ENCODE peak calls at places on chromosomes 3 and 15, in five cellular contexts. One of them, this sample, is unnamed.

GRCh38 chr3:197249542-197249941 is 48.9 kb downstream of the DLG1 start:
- DNase-seq in right lobe of liver: no peak
- DNase-seq in breast epithelium: no peak
- DNase-seq in stomach: no peak
- DNase-seq in gastrocnemius medialis: no peak
- DNase-seq in this sample: no peak

GRCh38 chr3:10804183-10804648 is 11.8 kb upstream of the SLC6A11 start:
- DNase-seq in right lobe of liver: no peak
- DNase-seq in breast epithelium: no peak
- DNase-seq in stomach: no peak
- DNase-seq in gastrocnemius medialis: no peak
- DNase-seq in this sample: no peak

GRCh38 chr3:55795296-55795695 is 308.2 kb upstream of the WNT5A start:
- DNase-seq in right lobe of liver: no peak
- DNase-seq in breast epithelium: no peak
- DNase-seq in stomach: no peak
- DNase-seq in gastrocnemius medialis: no peak
- DNase-seq in this sample: no peak

GRCh38 chr3:69737396-69737795 is 1.9 kb upstream of the MITF start:
- DNase-seq in right lobe of liver: no peak
- DNase-seq in breast epithelium: no peak
- DNase-seq in stomach: no peak
- DNase-seq in gastrocnemius medialis: no peak
- DNase-seq in this sample: no peak

GRCh38 chr3:13621381-13622221 is 72.7 kb downstream of the FBLN2 start:
- DNase-seq in right lobe of liver: peak
- DNase-seq in breast epithelium: no peak
- DNase-seq in stomach: no peak
- DNase-seq in gastrocnemius medialis: no peak
- DNase-seq in this sample: no peak

GRCh38 chr3:7487763-7488162 is 626.8 kb downstream of the GRM7 start:
- DNase-seq in right lobe of liver: no peak
- DNase-seq in breast epithelium: no peak
- DNase-seq in stomach: no peak
- DNase-seq in gastrocnemius medialis: no peak
- DNase-seq in this sample: no peak

GRCh38 chr3:16841906-16842709 is 42.6 kb upstream of the PLCL2 start:
- DNase-seq in right lobe of liver: peak
- DNase-seq in breast epithelium: no peak
- DNase-seq in stomach: peak
- DNase-seq in gastrocnemius medialis: peak
- DNase-seq in this sample: peak

GRCh38 chr3:56787784-56788256 is 13.9 kb downstream of the ARHGEF3 start:
- DNase-seq in right lobe of liver: no peak
- DNase-seq in breast epithelium: no peak
- DNase-seq in stomach: no peak
- DNase-seq in gastrocnemius medialis: peak
- DNase-seq in this sample: no peak

GRCh38 chr15:36883705-36884355 is 216.5 kb downstream of the MEIS2 start:
- DNase-seq in right lobe of liver: peak
- DNase-seq in breast epithelium: peak
- DNase-seq in stomach: peak
- DNase-seq in gastrocnemius medialis: peak
- DNase-seq in this sample: peak

GRCh38 chr15:68797157-68797556 is 23.5 kb downstream of the ANP32A start:
- DNase-seq in right lobe of liver: no peak
- DNase-seq in breast epithelium: no peak
- DNase-seq in stomach: no peak
- DNase-seq in gastrocnemius medialis: no peak
- DNase-seq in this sample: no peak

GRCh38 chr15:91954211-91954804 is 100.8 kb downstream of the SLCO3A1 start:
- DNase-seq in right lobe of liver: no peak
- DNase-seq in breast epithelium: no peak
- DNase-seq in stomach: no peak
- DNase-seq in gastrocnemius medialis: no peak
- DNase-seq in this sample: no peak

DNA sequence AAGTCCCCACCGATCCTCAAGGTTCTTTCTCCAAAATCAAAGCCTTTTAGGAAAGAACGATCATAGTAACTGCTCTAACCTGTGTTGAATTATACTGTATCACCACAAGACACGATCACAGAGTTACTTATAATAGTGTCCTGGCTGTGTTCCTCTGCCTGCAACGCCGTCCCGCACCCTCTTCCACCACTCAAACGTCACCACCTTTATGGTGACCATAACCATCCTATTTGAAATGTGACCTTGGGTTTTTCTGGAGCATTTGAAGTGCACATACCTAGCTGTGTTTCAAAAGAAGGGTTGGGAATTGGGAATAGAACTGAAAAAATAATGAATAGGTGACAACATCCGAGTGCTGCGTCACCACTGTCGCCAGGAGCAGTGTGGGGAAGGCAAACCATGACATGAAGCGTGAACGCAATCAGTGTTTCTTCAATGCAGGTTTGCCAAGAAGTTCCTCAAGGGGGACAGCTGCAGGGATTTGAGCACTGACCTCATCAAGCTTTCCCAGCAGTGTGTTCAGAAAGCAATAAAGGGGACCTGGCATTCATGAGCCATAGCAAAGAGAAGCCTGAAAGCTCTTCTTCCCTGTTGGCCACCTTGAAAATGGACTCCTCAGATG is 769 bp upstream of the SELENOS start:
- DNase-seq in right lobe of liver: no peak
- DNase-seq in breast epithelium: no peak
- DNase-seq in stomach: no peak
- DNase-seq in gastrocnemius medialis: peak
- DNase-seq in this sample: no peak
- TF ChIP-seq POLR2A in right lobe of liver: no peak
- TF ChIP-seq POLR2A in breast epithelium: no peak
- TF ChIP-seq POLR2A in stomach: no peak
- TF ChIP-seq POLR2A in gastrocnemius medialis: no peak
- TF ChIP-seq POLR2A in this sample: no peak

GRCh38 chr3:151553873-151554272 is 93.0 kb upstream of the IGSF10 start:
- DNase-seq in right lobe of liver: no peak
- DNase-seq in breast epithelium: no peak
- DNase-seq in stomach: no peak
- DNase-seq in gastrocnemius medialis: peak
- DNase-seq in this sample: no peak
- H3K27ac ChIP-seq in right lobe of liver: no peak
- H3K27ac ChIP-seq in breast epithelium: no peak
- H3K27ac ChIP-seq in stomach: no peak
- H3K27ac ChIP-seq in gastrocnemius medialis: no peak
- H3K27ac ChIP-seq in this sample: no peak

GRCh38 chr3:37096292-37096691 is 78.1 kb downstream of the LRRFIP2 start:
- DNase-seq in right lobe of liver: no peak
- DNase-seq in breast epithelium: no peak
- DNase-seq in stomach: no peak
- DNase-seq in gastrocnemius medialis: no peak
- DNase-seq in this sample: no peak
- TF ChIP-seq POLR2A in right lobe of liver: no peak
- TF ChIP-seq POLR2A in breast epithelium: no peak
- TF ChIP-seq POLR2A in stomach: no peak
- TF ChIP-seq POLR2A in gastrocnemius medialis: no peak
- TF ChIP-seq POLR2A in this sample: no peak

GRCh38 chr3:126354776-126355175 is 2.4 kb downstream of the KLF15 start:
- DNase-seq in right lobe of liver: peak
- DNase-seq in breast epithelium: no peak
- DNase-seq in stomach: no peak
- DNase-seq in gastrocnemius medialis: peak
- DNase-seq in this sample: no peak
- H3K27ac ChIP-seq in right lobe of liver: peak
- H3K27ac ChIP-seq in breast epithelium: peak
- H3K27ac ChIP-seq in stomach: peak
- H3K27ac ChIP-seq in gastrocnemius medialis: peak
- H3K27ac ChIP-seq in this sample: no peak

DNA sequence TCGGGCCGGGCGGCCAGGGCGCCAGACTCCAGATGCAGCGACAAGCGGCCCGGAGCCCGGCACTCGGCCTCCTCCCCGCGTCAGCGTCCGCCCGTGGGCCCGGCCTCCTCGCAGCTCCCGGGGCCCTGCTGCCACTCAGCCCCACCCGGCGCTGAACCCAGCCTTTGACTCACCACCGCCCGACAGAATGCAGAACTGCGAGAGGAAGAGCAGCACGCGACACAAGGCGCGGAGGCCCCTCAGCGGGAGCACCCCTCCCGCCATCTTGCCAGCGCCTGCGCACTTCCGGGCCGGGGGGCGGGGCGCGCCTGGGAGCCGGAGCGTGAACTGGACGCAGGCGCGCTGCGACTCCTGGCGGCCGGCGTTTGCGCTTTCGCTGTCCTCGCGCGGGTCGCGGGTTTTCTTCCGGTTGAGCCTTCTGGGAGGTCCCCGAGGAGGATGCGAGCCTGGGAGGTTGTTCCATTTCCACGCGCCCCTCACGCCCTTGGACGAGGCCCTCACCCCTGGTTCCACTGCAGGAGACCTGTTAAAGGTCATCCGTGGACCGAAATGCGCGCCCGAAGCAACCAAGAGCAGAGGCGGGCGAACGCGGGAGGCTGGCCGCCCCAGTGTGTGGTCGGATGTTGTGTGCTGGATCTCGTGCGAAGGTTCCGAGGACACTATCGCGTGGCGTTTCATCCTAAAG is at the start of gene TM2D3:
- DNase-seq in right lobe of liver: peak
- DNase-seq in breast epithelium: peak
- DNase-seq in stomach: peak
- DNase-seq in gastrocnemius medialis: peak
- DNase-seq in this sample: peak
- TF ChIP-seq POLR2A in right lobe of liver: peak
- TF ChIP-seq POLR2A in breast epithelium: peak
- TF ChIP-seq POLR2A in stomach: peak
- TF ChIP-seq POLR2A in gastrocnemius medialis: peak
- TF ChIP-seq POLR2A in this sample: peak

GRCh38 chr3:34072297-34072696 is 273.9 kb downstream of the PDCD6IP start:
- DNase-seq in right lobe of liver: no peak
- DNase-seq in breast epithelium: no peak
- DNase-seq in stomach: no peak
- DNase-seq in gastrocnemius medialis: no peak
- DNase-seq in this sample: no peak

GRCh38 chr3:34073961-34074360 is 275.5 kb downstream of the PDCD6IP start:
- DNase-seq in right lobe of liver: no peak
- DNase-seq in breast epithelium: no peak
- DNase-seq in stomach: no peak
- DNase-seq in gastrocnemius medialis: no peak
- DNase-seq in this sample: no peak

GRCh38 chr3:34075975-34076374 is 277.5 kb downstream of the PDCD6IP start:
- DNase-seq in right lobe of liver: no peak
- DNase-seq in breast epithelium: no peak
- DNase-seq in stomach: no peak
- DNase-seq in gastrocnemius medialis: no peak
- DNase-seq in this sample: no peak

GRCh38 chr3:34070831-34071230 is 272.4 kb downstream of the PDCD6IP start:
- DNase-seq in right lobe of liver: no peak
- DNase-seq in breast epithelium: no peak
- DNase-seq in stomach: no peak
- DNase-seq in gastrocnemius medialis: no peak
- DNase-seq in this sample: no peak

DNA sequence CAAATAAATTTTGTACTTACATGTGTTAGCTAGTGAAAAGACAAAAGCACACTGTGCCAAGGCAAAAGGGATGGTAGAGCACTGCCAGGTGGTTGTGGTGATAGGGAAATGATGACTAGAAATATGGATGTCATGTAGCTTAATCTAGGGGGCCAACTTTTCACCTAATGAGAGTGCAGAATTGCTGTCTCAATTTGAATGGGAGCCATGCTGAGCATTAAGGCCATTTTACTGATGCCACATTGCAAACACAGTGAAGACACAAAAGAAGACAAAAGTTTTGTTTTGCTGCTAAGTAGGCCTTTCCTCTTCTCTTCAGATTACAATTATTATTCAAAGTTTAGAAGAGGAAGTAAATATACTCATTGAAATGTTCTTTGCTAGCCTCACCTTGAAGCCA is 274.7 kb downstream of the PDCD6IP start:
- DNase-seq in right lobe of liver: no peak
- DNase-seq in breast epithelium: no peak
- DNase-seq in stomach: no peak
- DNase-seq in gastrocnemius medialis: no peak
- DNase-seq in this sample: no peak
- H3K27ac ChIP-seq in right lobe of liver: no peak
- H3K27ac ChIP-seq in breast epithelium: no peak
- H3K27ac ChIP-seq in stomach: no peak
- H3K27ac ChIP-seq in gastrocnemius medialis: no peak
- H3K27ac ChIP-seq in this sample: no peak

GRCh38 chr15:78243491-78243941 is 9.2 kb upstream of the ACSBG1 start:
- DNase-seq in right lobe of liver: peak
- DNase-seq in breast epithelium: no peak
- DNase-seq in stomach: peak
- DNase-seq in gastrocnemius medialis: no peak
- DNase-seq in this sample: no peak

GRCh38 chr15:78243076-78243475 is 8.7 kb upstream of the ACSBG1 start:
- DNase-seq in right lobe of liver: no peak
- DNase-seq in breast epithelium: no peak
- DNase-seq in stomach: no peak
- DNase-seq in gastrocnemius medialis: no peak
- DNase-seq in this sample: no peak

GRCh38 chr15:78242128-78242527 is 7.8 kb upstream of the ACSBG1 start:
- DNase-seq in right lobe of liver: no peak
- DNase-seq in breast epithelium: no peak
- DNase-seq in stomach: no peak
- DNase-seq in gastrocnemius medialis: no peak
- DNase-seq in this sample: peak

GRCh38 chr15:78239811-78240210 is 5.4 kb upstream of the ACSBG1 start:
- DNase-seq in right lobe of liver: no peak
- DNase-seq in breast epithelium: no peak
- DNase-seq in stomach: no peak
- DNase-seq in gastrocnemius medialis: no peak
- DNase-seq in this sample: no peak

DNA sequence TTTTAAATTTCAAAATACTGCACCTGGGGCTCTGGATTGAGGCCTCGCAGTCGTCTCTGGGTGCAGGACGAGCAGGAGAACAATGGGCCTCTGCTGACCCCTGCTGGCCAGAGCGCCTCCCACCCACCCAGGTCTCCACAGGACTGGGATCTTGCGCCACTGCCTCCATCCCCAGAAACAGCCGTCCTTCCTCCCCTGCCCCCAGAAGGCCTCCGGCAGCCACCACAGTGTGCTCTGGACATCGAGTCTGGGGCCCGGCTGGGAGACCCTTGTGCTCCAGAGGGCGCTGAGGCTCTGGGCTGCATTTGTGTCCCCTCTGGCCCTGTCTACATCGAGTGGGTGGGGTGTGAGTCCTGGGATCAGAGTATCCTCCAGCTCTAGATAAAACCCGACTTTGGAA is 6.7 kb upstream of the ACSBG1 start:
- DNase-seq in right lobe of liver: peak
- DNase-seq in breast epithelium: peak
- DNase-seq in stomach: peak
- DNase-seq in gastrocnemius medialis: peak
- DNase-seq in this sample: peak
- TF ChIP-seq POLR2A in right lobe of liver: no peak
- TF ChIP-seq POLR2A in breast epithelium: no peak
- TF ChIP-seq POLR2A in stomach: no peak
- TF ChIP-seq POLR2A in gastrocnemius medialis: no peak
- TF ChIP-seq POLR2A in this sample: no peak